ENCODE peak calls at places on chromosome 15, in four cellular contexts. Z is HepG2, U is H1, B is GM12878. X is an unnamed sample. For H3K4me1, the result is how much of the 10 kb centered on the place peaks cover.

GRCh38 chr15:59157840-59158700 is 48.6 kb upstream of the LDHAL6B start:
- DNase-seq in B (no peak), Z (no peak), U (no peak), X (no peak)

GRCh38 chr15:77409259-77410156 is 10.4 kb downstream of the PEAK1 start:
- DNase-seq in B (peak), Z (no peak), U (no peak), X (no peak)

GRCh38 chr15:23566070-23567050 is 886 bp downstream of the MKRN3 start:
- DNase-seq in U (no peak), Z (peak), B (no peak), X (no peak)

GRCh38 chr15:71136159-71137137 is 21.2 kb downstream of the THSD4 start:
- DNase-seq in U (no peak), B (no peak), Z (no peak), X (peak)

GRCh38 chr15:61243984-61244593 is 15.0 kb upstream of the RORA start:
- DNase-seq in U (no peak), Z (no peak), B (no peak), X (no peak)

GRCh38 chr15:93038064-93038705 is 50.8 kb downstream of the RGMA start:
- DNase-seq in B (no peak), U (no peak), Z (no peak), X (no peak)

GRCh38 chr15:31606261-31606669 is 279.6 kb downstream of the KLF13 start:
- DNase-seq in Z (no peak), U (no peak), B (no peak), X (no peak)

GRCh38 chr15:48965972-48966371 is 2.3 kb upstream of the SHC4 start:
- DNase-seq in Z (no peak), B (peak), U (no peak), X (no peak)

GRCh38 chr15:66233487-66234415 is 19.8 kb downstream of the MEGF11 start:
- DNase-seq in U (no peak), B (no peak), Z (peak), X (no peak)

GRCh38 chr15:70783610-70784021 is 20.3 kb upstream of the UACA start:
- DNase-seq in Z (peak), B (no peak), U (no peak), X (no peak)

GRCh38 chr15:25783134-25783533 is 80.0 kb downstream of the ATP10A start:
- DNase-seq in U (no peak), B (no peak), Z (no peak), X (no peak)

GRCh38 chr15:93026359-93026758 is 62.7 kb downstream of the RGMA start:
- DNase-seq in U (no peak), Z (no peak), B (no peak), X (no peak)

GRCh38 chr15:99105516-99106341 is 849 bp downstream of the SYNM start:
- DNase-seq in U (no peak), Z (no peak), B (no peak), X (peak)

GRCh38 chr15:89566141-89566540 is 9.1 kb upstream of the TICRR start:
- DNase-seq in Z (no peak), U (no peak), B (no peak), X (no peak)

GRCh38 chr15:62928996-62929350 is 113.6 kb upstream of the TPM1 start:
- DNase-seq in U (no peak), Z (peak), B (no peak), X (no peak)

GRCh38 chr15:68781766-68782588 is 38.7 kb downstream of the ANP32A start:
- DNase-seq in Z (no peak), U (no peak), B (no peak), X (no peak)

GRCh38 chr15:41022487-41023090 is 69.3 kb downstream of the CHAC1 start:
- DNase-seq in B (peak), Z (peak), U (no peak), X (peak)

GRCh38 chr15:53072077-53072476 is 281.9 kb upstream of the ONECUT1 start:
- DNase-seq in U (peak), Z (peak), B (no peak), X (peak)

DNA sequence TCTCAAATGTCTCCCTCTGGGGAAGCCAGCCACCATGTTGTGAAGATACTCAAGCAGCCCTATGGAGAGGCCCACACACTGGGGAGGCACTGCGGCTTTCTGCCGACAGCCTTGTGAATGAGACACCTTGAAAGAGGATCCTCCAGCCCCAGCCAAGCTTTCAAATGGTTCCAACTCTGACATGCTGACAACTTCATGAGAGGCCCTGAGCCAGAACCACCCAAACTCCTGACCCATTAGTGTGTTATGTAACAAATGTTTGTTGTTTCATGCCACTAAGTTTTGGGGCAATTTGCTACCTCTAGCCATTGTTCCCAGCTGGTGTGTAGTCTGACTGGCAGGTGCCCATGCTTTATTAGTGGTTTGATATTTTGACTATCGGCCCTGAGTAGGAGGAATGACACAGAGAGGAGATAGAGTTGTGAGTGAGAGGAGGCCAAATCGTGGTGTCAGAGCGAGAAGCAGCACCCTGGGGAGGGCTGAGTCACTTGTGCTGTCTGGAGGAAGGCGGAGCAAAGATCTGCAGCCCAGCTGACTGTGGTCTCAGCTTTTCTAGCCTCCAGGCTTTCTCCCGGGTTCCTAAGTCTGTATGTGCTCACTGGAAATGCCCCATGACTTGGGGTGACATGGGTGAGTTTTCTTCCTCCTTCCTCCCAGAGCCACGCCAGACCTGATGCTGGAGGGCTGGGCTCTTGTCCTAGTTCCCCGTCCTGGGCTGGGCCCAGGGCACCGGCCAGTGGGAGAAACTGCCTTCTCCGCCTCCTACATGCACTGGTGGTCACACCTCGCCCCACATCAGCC is 56.8 kb upstream of the BLM start:
- DNase-seq in Z (no peak), U (no peak), B (peak), X (no peak)
- TF ChIP-seq SUZ12 in Z (no peak), U (no peak), B (no peak), X (no peak)

GRCh38 chr15:91922701-91923279 is 69.3 kb downstream of the SLCO3A1 start:
- DNase-seq in U (no peak), B (no peak), Z (no peak), X (no peak)

GRCh38 chr15:91924842-91925495 is 71.5 kb downstream of the SLCO3A1 start:
- DNase-seq in U (no peak), Z (no peak), B (no peak), X (no peak)

GRCh38 chr15:91919014-91919534 is 65.6 kb downstream of the SLCO3A1 start:
- DNase-seq in Z (no peak), B (no peak), U (no peak), X (no peak)

GRCh38 chr15:91921188-91921820 is 67.8 kb downstream of the SLCO3A1 start:
- DNase-seq in B (no peak), U (no peak), Z (no peak), X (no peak)

GRCh38 chr15:91921821-91922198 is 68.3 kb downstream of the SLCO3A1 start:
- DNase-seq in B (no peak), U (no peak), Z (no peak), X (no peak)
- H3K4me1 ChIP-seq in B (under half), U (under half), Z (under half), X (under half)

DNA sequence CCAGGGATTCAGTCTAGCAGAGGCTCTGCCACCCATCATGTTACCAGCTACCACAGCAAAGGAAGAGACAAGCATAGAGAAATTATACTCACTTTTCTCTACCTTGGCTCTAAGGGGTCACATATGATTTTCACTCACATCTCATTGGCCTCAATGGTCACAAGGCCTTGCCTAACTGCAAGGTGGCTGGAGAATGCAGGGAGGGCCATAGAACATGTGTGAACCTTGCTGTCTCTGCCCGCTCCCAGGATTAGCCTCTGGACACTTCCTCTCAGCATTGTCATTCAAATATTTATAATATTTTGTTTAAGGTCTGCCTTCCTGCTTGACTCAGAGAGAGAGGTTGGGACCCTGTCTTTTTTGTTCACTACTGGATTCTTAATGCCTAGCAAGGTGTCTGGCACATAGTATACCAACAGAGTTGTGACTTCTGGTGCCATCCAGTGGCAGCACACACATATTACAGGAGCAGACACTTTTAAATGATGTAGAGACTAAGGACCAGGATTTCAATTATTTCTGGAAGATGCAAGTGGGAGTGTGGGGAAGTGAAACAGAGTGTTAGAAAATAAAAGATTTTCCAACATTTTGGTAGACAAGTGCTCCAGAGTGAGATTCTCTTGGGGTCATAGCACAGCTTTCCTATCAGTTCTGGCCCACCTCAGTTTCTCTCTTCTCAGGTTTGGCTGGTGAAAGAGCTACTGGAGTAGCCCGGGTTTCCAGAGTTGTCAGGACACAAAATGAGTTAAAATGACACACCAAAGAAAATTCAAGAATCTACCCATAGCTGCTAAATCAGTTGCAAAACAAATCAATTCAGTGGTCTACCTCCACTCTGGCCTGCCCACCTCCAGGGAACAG is 119.0 kb upstream of the RASGRP1 start:
- DNase-seq in Z (peak), B (no peak), U (no peak), X (peak)
- TF ChIP-seq SUZ12 in Z (no peak), B (no peak), U (no peak), X (no peak)

GRCh38 chr15:85422607-85423006 is 42.2 kb downstream of the AKAP13 start:
- DNase-seq in B (no peak), Z (no peak), U (no peak), X (no peak)

GRCh38 chr15:85423256-85423655 is 42.9 kb downstream of the AKAP13 start:
- DNase-seq in B (no peak), Z (no peak), U (no peak), X (no peak)

GRCh38 chr15:85419200-85419599 is 38.8 kb downstream of the AKAP13 start:
- DNase-seq in B (no peak), Z (no peak), U (no peak), X (no peak)

GRCh38 chr15:85424154-85424553 is 43.8 kb downstream of the AKAP13 start:
- DNase-seq in U (no peak), Z (no peak), B (no peak), X (no peak)

DNA sequence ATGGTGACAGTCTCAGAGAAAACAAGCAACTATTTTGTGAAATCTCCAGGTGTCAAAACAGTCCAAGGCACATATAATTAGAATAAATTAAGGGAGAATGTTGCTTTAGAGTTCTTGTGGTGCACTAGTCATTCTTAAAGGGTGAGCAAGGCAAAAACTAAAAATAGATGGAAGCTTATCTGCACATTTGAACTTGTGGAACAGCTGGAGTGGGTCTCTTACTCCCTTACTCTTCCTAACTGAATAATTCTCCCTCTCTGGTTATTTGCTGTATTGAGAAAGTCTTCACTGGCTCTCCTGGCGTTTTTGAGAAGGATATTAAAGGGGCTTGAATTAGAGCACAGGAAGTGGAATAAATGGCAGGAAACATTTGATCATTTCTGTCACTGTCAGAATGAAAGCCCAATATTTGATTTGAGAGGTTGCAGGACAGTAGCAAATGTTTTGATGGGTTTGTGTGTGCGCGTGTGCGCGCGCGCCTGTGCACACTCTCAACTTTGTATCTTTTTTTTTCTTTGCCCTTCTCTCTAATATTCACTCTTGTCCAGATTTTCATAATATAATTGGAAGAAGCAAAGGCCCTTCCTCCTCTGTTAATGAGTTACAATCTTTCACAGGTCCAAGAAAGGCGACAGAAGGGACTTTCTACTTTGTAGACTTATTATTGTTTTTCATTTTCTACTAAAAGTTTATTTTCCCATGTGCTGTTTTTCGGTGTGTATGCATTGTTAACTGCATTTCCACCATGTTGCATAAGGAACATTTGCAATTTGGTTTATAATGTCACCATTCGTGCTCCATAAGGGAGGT is 40.9 kb downstream of the AKAP13 start:
- DNase-seq in U (no peak), B (no peak), Z (no peak), X (no peak)
- H3K4me1 ChIP-seq in U (under half), B (under half), Z (under half), X (under half)

GRCh38 chr15:57734860-57735259 is 28.3 kb downstream of the POLR2M start:
- DNase-seq in U (no peak), Z (no peak), B (no peak), X (no peak)

GRCh38 chr15:57735406-57735805 is 28.9 kb downstream of the POLR2M start:
- DNase-seq in Z (no peak), B (no peak), U (no peak), X (no peak)

GRCh38 chr15:57731543-57732103 is 25.1 kb downstream of the POLR2M start:
- DNase-seq in U (no peak), Z (no peak), B (no peak), X (no peak)

GRCh38 chr15:57735891-57736290 is 29.4 kb downstream of the POLR2M start:
- DNase-seq in U (no peak), B (no peak), Z (no peak), X (no peak)

GRCh38 chr15:57732526-57733331 is 26.2 kb downstream of the POLR2M start:
- DNase-seq in B (no peak), U (no peak), Z (peak), X (no peak)
- TF ChIP-seq SUZ12 in B (no peak), U (no peak), Z (no peak), X (no peak)

DNA sequence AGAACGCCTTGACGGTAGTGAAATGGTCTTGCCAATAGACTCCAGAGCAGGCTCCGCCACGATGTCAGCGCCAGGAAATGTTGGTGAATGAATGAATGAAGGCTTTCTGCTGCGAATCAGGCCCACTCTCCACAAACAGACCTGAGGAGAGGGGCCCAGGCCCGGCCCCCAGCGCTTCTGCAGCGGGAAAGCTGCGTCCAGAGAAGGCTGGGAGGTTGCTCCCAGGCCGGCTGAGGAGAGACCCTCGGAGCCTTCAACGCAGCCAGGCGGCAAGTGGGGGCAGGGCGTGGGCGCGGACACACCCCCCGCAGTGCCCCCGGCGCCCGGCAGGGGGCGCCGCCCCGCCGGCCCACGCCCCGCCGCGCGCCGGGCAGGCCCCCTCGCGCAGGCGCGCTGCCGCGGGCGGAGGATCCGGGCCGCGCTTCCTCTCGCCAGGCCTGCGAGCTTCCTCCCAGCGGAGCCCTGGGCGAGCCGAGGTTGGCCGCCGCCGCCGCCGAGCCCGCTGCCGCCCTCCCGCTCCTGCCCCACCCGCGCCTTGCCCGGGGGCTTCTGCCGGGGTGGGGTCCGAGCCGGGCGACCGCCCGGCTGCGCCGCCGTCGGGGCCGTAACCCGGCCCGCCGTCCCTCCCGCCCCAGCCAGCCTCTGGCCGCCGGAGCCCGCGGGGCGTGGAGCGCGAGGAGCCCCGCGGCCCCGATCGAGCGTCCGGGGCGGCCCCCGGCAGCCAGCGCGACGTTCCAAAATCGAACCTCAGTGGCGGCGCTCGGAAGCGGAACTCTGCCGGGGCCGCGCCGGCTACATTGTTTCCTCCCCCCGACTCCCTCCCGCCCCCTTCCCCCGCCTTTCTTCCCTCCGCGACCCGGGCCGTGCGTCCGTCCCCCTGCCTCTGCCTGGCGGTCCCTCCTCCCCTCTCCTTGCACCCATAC is at the start of gene CSK:
- DNase-seq in B (no peak), U (no peak), Z (no peak), X (no peak)
- H3K4me1 ChIP-seq in B (half or more), U (under half), Z (half or more), X (under half)

DNA sequence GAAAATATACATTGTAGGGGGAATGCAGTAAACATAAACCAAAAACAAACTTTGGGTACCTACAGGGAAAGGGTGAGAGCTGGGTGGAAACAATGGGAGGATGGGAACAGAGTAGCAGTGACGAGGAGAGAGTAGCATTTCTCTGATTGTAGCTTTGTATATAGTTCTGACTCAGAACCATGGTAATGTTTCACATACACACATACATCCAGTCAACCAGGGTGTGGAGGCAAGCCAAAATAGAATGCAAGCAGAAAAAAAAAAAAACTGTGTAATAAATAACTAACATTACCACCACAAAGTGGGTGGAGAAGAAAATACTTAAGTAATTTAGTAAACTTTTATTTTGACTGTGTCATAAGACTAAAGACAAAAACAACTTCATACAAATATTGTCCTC is 27.2 kb downstream of the BCL2A1 start:
- DNase-seq in Z (no peak), U (no peak), B (no peak), X (no peak)
- TF ChIP-seq SUZ12 in Z (no peak), U (no peak), B (no peak), X (no peak)

DNA sequence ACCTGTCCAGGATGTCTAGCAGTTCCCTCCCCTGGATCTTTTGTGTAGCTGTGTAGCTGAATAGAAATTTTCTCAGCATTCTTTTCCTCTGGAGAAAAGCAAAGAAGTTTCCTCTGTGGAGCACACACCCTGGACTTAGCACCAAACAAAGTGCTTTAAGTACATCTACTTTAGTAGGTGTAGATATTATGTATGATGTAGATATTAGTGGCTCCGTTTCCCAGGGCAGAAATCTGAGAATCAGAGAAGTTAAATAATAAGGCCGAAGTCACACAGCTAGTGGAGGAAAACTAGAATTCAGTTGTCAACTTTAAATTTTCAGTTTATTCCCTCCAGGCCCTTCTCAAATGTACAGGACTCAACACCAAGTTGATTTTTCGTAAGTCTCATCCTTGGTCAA is 401.7 kb upstream of the NR2F2 start:
- DNase-seq in U (no peak), Z (no peak), B (no peak), X (no peak)
- H3K4me1 ChIP-seq in U (under half), Z (under half), B (under half), X (under half)